ENCODE peak calls at places on chromosomes 2 and 18, in ten cellular contexts. L is neural progenitor cell, A is IMR-90, M is fibroblast of lung, J is H1, C is endothelial cell of umbilical vein, S is HCT116, K is kidney, B is colonic mucosa, O is neuronal stem cell. N is an unnamed sample.

GRCh38 chr2:97951155-97951670 is 44.5 kb downstream of the TMEM131 start:
- DNase-seq in L (no peak), A (peak), M (peak), J (no peak), C (no peak), S (no peak), K (peak), B (no peak), O (no peak), N (no peak)

GRCh38 chr2:229201522-229201921 is 69.6 kb downstream of the PID1 start:
- DNase-seq in L (no peak), A (no peak), M (no peak), J (no peak), C (no peak), S (no peak), K (no peak), B (no peak), O (no peak), N (no peak)

GRCh38 chr18:59566507-59566906 is 130.7 kb downstream of the CCBE1 start:
- DNase-seq in L (no peak), A (peak), M (peak), J (no peak), C (no peak), S (no peak), K (no peak), B (no peak), O (no peak), N (no peak)

GRCh38 chr18:50338676-50339075 is 36.2 kb upstream of the SKA1 start:
- DNase-seq in L (peak), A (no peak), M (no peak), J (no peak), C (no peak), S (no peak), K (no peak), B (no peak), O (no peak), N (no peak)

GRCh38 chr2:893311-893710 is 57.3 kb upstream of the SNTG2 start:
- DNase-seq in L (peak), A (no peak), M (no peak), J (peak), C (no peak), S (peak), K (no peak), B (peak), O (no peak), N (peak)

GRCh38 chr2:201471732-201472395 is 20.3 kb downstream of the STRADB start:
- DNase-seq in L (no peak), A (peak), M (peak), J (no peak), C (no peak), S (no peak), K (no peak), B (no peak), O (no peak), N (no peak)

GRCh38 chr2:223104741-223105140 is 52.8 kb downstream of the KCNE4 start:
- DNase-seq in L (no peak), A (no peak), M (peak), J (no peak), C (no peak), S (no peak), K (no peak), B (no peak), O (no peak), N (no peak)

GRCh38 chr18:73707035-73707434 is 440.6 kb downstream of the FBXO15 start:
- DNase-seq in L (no peak), A (peak), M (peak), J (no peak), C (no peak), S (no peak), K (no peak), B (no peak), O (no peak), N (no peak)

GRCh38 chr2:68739261-68740183 is 4.9 kb downstream of the ARHGAP25 start:
- DNase-seq in L (no peak), A (no peak), M (no peak), J (no peak), C (no peak), S (no peak), K (no peak), B (peak), O (no peak), N (no peak)

GRCh38 chr18:75563150-75563549 is 135.6 kb upstream of the SMIM21 start:
- DNase-seq in L (no peak), A (no peak), M (no peak), J (no peak), C (no peak), S (no peak), K (no peak), B (no peak), O (no peak), N (no peak)

GRCh38 chr2:70957838-70958237 is 20.6 kb upstream of the ANKRD53 start:
- DNase-seq in L (no peak), A (no peak), M (no peak), J (no peak), C (no peak), S (no peak), K (no peak), B (peak), O (no peak), N (peak)

GRCh38 chr2:132670961-132671781 is 1.2 kb upstream of the LYPD1 start:
- DNase-seq in L (peak), A (peak), M (peak), J (no peak), C (peak), S (peak), K (no peak), B (no peak), O (peak), N (peak)

GRCh38 chr2:214481204-214481603 is 70.3 kb downstream of the VWC2L start:
- DNase-seq in L (peak), A (peak), M (peak), J (no peak), C (no peak), S (no peak), K (no peak), B (no peak), O (peak), N (no peak)

GRCh38 chr2:210546424-210547223 is 9.8 kb upstream of the CPS1 start:
- DNase-seq in L (peak), A (no peak), M (no peak), J (no peak), C (no peak), S (no peak), K (no peak), B (peak), O (no peak), N (no peak)

GRCh38 chr2:183037281-183037659 is 987 bp downstream of the NCKAP1 start:
- DNase-seq in L (no peak), A (peak), M (peak), J (no peak), C (peak), S (peak), K (no peak), B (no peak), O (no peak), N (no peak)

GRCh38 chr2:80302001-80302464 is 2.5 kb downstream of the LRRTM1 start:
- DNase-seq in L (no peak), A (no peak), M (no peak), J (no peak), C (no peak), S (no peak), K (peak), B (no peak), O (no peak), N (peak)

GRCh38 chr2:14569294-14569693 is 63.2 kb upstream of the LRATD1 start:
- DNase-seq in L (no peak), A (no peak), M (no peak), J (no peak), C (no peak), S (no peak), K (no peak), B (no peak), O (no peak), N (no peak)

GRCh38 chr2:210028178-210028577 is 25.7 kb downstream of the RPE start:
- DNase-seq in L (no peak), A (no peak), M (no peak), J (no peak), C (no peak), S (no peak), K (no peak), B (no peak), O (no peak), N (no peak)

GRCh38 chr2:225137971-225138370 is 95.7 kb upstream of the DOCK10 start:
- DNase-seq in L (no peak), A (peak), M (peak), J (no peak), C (no peak), S (no peak), K (no peak), B (no peak), O (no peak), N (no peak)

GRCh38 chr2:19371996-19372582 is 13.7 kb upstream of the OSR1 start:
- DNase-seq in L (no peak), A (no peak), M (no peak), J (no peak), C (no peak), S (no peak), K (no peak), B (no peak), O (no peak), N (no peak)

GRCh38 chr2:189522435-189523151 is 58.0 kb downstream of the SLC40A1 start:
- DNase-seq in L (no peak), A (no peak), M (no peak), J (no peak), C (no peak), S (no peak), K (no peak), B (peak), O (no peak), N (no peak)
- H3K9ac ChIP-seq in L (no peak), A (no peak), M (no peak), J (no peak), C (no peak), S (no peak), K (no peak), B (no peak), O (no peak), N (no peak)

GRCh38 chr2:218999021-218999880 is 6.0 kb upstream of the CRYBA2 start:
- DNase-seq in L (peak), A (no peak), M (no peak), J (no peak), C (no peak), S (no peak), K (no peak), B (no peak), O (no peak), N (no peak)
- H3K9ac ChIP-seq in L (no peak), A (no peak), M (no peak), J (no peak), C (no peak), S (no peak), K (no peak), B (no peak), O (no peak), N (no peak)

GRCh38 chr18:8732442-8733360 is 27.3 kb downstream of the MTCL1 start:
- DNase-seq in L (no peak), A (no peak), M (no peak), J (no peak), C (no peak), S (no peak), K (no peak), B (no peak), O (no peak), N (no peak)
- H3K9ac ChIP-seq in L (no peak), A (no peak), M (no peak), J (no peak), C (no peak), S (no peak), K (no peak), B (no peak), O (no peak), N (no peak)

GRCh38 chr2:241272298-241272721 is 43.2 kb downstream of the HDLBP start:
- DNase-seq in L (peak), A (no peak), M (peak), J (no peak), C (peak), S (no peak), K (peak), B (peak), O (peak), N (peak)
- H3K9ac ChIP-seq in L (peak), A (peak), M (peak), J (no peak), C (peak), S (peak), K (peak), B (peak), O (peak), N (no peak)

DNA sequence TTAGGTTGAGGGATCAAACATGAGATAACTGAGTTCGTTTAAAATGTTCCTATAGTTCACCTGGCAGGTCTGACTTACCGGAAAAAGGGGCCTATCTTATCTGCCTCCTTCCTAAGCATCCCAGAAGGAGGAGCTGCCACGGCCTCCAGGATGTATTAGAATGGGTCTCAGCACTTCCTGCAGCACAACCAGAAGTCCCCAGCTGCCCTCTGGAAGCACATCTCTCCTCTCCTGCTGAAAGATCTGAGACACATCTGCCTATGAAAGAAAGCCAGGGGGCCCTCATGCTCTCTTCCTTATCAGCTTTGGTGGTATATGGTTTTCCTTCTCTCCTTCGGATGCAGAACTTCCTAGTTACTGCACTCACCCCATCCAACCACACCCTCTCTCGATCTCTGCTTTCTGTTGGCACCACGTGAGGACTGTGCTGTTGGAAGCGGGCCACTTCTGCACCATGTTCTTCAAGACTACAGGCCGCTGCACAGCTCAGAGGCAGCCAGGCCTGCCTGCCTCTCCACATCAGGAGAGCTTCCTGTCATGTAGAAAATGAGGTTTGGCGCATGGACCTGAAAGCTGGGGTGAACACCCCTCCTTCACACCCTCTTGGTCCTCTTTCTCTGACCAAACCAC is 6.5 kb downstream of the IGFBP5 start:
- DNase-seq in L (no peak), A (no peak), M (no peak), J (no peak), C (no peak), S (no peak), K (no peak), B (no peak), O (no peak), N (no peak)
- H3K9ac ChIP-seq in L (no peak), A (peak), M (no peak), J (no peak), C (no peak), S (no peak), K (no peak), B (no peak), O (no peak), N (no peak)

GRCh38 chr2:162002623-162003200 is 71.3 kb downstream of the DPP4 start:
- DNase-seq in L (peak), A (no peak), M (no peak), J (no peak), C (no peak), S (no peak), K (no peak), B (no peak), O (peak), N (no peak)
- H3K9ac ChIP-seq in L (no peak), A (no peak), M (no peak), J (no peak), C (no peak), S (no peak), K (no peak), B (no peak), O (no peak), N (no peak)

GRCh38 chr2:64930159-64930558 is 59.0 kb upstream of the SLC1A4 start:
- DNase-seq in L (no peak), A (no peak), M (no peak), J (no peak), C (no peak), S (no peak), K (no peak), B (no peak), O (no peak), N (no peak)

GRCh38 chr2:64934530-64934929 is 54.7 kb upstream of the SLC1A4 start:
- DNase-seq in L (no peak), A (no peak), M (no peak), J (no peak), C (no peak), S (no peak), K (no peak), B (peak), O (no peak), N (no peak)

GRCh38 chr2:64929329-64929728 is 59.9 kb upstream of the SLC1A4 start:
- DNase-seq in L (no peak), A (no peak), M (no peak), J (no peak), C (no peak), S (no peak), K (no peak), B (no peak), O (no peak), N (no peak)

GRCh38 chr2:64932327-64933216 is 56.6 kb upstream of the SLC1A4 start:
- DNase-seq in L (no peak), A (no peak), M (no peak), J (no peak), C (no peak), S (no peak), K (no peak), B (no peak), O (no peak), N (no peak)

DNA sequence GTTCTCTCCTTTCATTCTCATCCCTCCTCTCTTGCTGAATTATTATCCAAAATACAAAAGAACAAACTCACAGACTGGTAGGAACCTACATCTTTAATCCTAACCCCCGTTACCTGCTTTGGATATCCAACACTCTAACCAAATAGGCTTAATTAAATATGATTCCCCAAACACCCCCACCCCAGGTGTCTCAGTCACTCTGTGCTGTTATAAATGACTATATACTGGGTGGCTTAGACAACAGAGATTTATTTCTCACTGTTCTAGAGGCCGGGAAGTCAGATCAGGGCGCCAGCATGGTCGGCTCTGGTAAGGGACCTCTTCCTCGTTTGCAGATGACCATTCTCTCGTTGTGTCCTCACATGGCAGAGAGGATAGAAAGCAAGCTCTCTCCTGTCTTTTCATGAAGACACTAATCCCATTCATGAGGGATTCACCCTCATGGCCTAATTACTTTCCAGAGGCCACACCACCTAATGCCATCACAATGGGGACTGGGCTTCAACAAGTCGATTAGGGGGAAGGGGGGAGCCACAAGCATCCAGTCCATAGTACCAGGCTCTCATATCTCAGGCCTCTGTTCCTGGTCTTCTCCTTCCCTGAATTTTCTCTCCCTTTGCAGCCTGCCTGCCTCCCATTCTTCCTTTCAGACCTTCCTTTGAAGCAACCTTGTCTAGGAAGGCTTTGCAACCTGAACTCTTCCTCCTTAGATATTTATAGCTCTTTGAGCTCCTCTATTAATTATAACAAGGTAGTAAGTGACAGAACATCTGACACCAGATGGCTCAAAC is 57.5 kb upstream of the SLC1A4 start:
- DNase-seq in L (peak), A (no peak), M (no peak), J (no peak), C (no peak), S (no peak), K (no peak), B (no peak), O (no peak), N (no peak)
- H3K9ac ChIP-seq in L (no peak), A (no peak), M (no peak), J (no peak), C (no peak), S (no peak), K (no peak), B (no peak), O (no peak), N (no peak)

N was measured in H9.